ENCODE peak calls at places on chromosomes 6 and 20, in ten cellular contexts. C, W, U, Q, D, P, S, I, F and E are unnamed samples.

GRCh38 chr6:159999240-159999671 is 30.4 kb downstream of the IGF2R start:
- DNase-seq in C (no peak), W (no peak), U (no peak), Q (no peak), D (no peak), P (no peak), S (no peak), I (no peak), F (no peak), E (no peak)

GRCh38 chr6:158854214-158855101 is 35.3 kb upstream of the EZR start:
- DNase-seq in C (no peak), W (no peak), U (no peak), Q (no peak), D (no peak), P (no peak), S (peak; percentile 36), I (no peak), F (no peak), E (no peak)

GRCh38 chr20:4332466-4332865 is 317.1 kb upstream of the RNF24 start:
- DNase-seq in C (no peak), W (no peak), U (no peak), Q (no peak), D (no peak), P (no peak), S (no peak), I (no peak), F (no peak), E (no peak)

GRCh38 chr6:3356056-3356823 is 97.5 kb downstream of the PSMG4 start:
- DNase-seq in C (peak; percentile 13), W (peak; percentile 67), U (peak; percentile 75), Q (peak; percentile 77), D (peak; percentile 77), P (peak; percentile 73), S (peak; percentile 82), I (peak; percentile 80), F (peak; percentile 35), E (peak; percentile 43)

GRCh38 chr6:167399599-167399998 is 74.7 kb downstream of the TTLL2 start:
- DNase-seq in C (no peak), W (no peak), U (no peak), Q (no peak), D (no peak), P (no peak), S (no peak), I (no peak), F (no peak), E (no peak)

GRCh38 chr6:80523531-80523970 is 417.1 kb downstream of the BCKDHB start:
- DNase-seq in C (no peak), W (peak; percentile 30), U (peak; percentile 21), Q (no peak), D (no peak), P (peak; percentile 16), S (peak; percentile 63), I (peak; percentile 30), F (no peak), E (no peak)

GRCh38 chr6:10190042-10190441 is 224.8 kb downstream of the TFAP2A start:
- DNase-seq in C (no peak), W (no peak), U (no peak), Q (no peak), D (no peak), P (no peak), S (no peak), I (no peak), F (no peak), E (no peak)

GRCh38 chr6:143589162-143589561 is 77.6 kb upstream of the FUCA2 start:
- DNase-seq in C (no peak), W (no peak), U (no peak), Q (no peak), D (no peak), P (no peak), S (no peak), I (no peak), F (no peak), E (no peak)

GRCh38 chr20:2879148-2879547 is 5.9 kb downstream of the PTPRA start:
- DNase-seq in C (no peak), W (no peak), U (no peak), Q (no peak), D (no peak), P (no peak), S (peak; percentile 76), I (no peak), F (no peak), E (no peak)

GRCh38 chr6:2958331-2958711 is 13.0 kb downstream of the SERPINB6 start:
- DNase-seq in C (no peak), W (no peak), U (no peak), Q (no peak), D (no peak), P (peak; percentile 35), S (no peak), I (no peak), F (no peak), E (no peak)

GRCh38 chr6:76790881-76791280 is 672.4 kb downstream of the HTR1B start:
- DNase-seq in C (no peak), W (no peak), U (no peak), Q (no peak), D (no peak), P (no peak), S (no peak), I (no peak), F (no peak), E (no peak)

GRCh38 chr6:7129784-7130569 is 22.2 kb downstream of the RREB1 start:
- DNase-seq in C (no peak), W (no peak), U (peak; percentile 57), Q (no peak), D (peak; percentile 43), P (peak; percentile 77), S (peak; percentile 35), I (no peak), F (no peak), E (no peak)

GRCh38 chr20:62405108-62405980 is 1.7 kb downstream of the CABLES2 start:
- DNase-seq in C (no peak), W (peak; percentile 77), U (peak; percentile 73), Q (no peak), D (no peak), P (peak; percentile 59), S (peak; percentile 74), I (peak; percentile 60), F (no peak), E (peak; percentile 78)

GRCh38 chr6:134347141-134347540 is 29.2 kb upstream of the SGK1 start:
- DNase-seq in C (no peak), W (no peak), U (no peak), Q (no peak), D (no peak), P (no peak), S (no peak), I (no peak), F (no peak), E (no peak)

GRCh38 chr20:49320460-49320859 is 42.6 kb upstream of the ZNFX1 start:
- DNase-seq in C (no peak), W (no peak), U (no peak), Q (no peak), D (no peak), P (no peak), S (peak; percentile 62), I (no peak), F (no peak), E (peak; percentile 78)

GRCh38 chr6:26347699-26348098 is 17.3 kb upstream of the BTN3A2 start:
- DNase-seq in C (no peak), W (no peak), U (no peak), Q (no peak), D (no peak), P (no peak), S (no peak), I (no peak), F (no peak), E (no peak)

GRCh38 chr6:168877821-168878282 is 375.8 kb downstream of the THBS2 start:
- DNase-seq in C (no peak), W (no peak), U (no peak), Q (no peak), D (peak; percentile 70), P (no peak), S (peak; percentile 14), I (no peak), F (no peak), E (no peak)

GRCh38 chr6:124987291-124987690 is 25.1 kb downstream of the RNF217 start:
- DNase-seq in C (no peak), W (no peak), U (no peak), Q (no peak), D (no peak), P (no peak), S (no peak), I (no peak), F (no peak), E (no peak)